ENCODE peak calls at places on chromosomes 3 and 15, in eight cellular contexts. U, M, K, F, N, S, X and Z are unnamed samples.

GRCh38 chr3:32440481-32441350 is 49.1 kb downstream of the CMTM7 start:
- DNase-seq in M (no peak), N (peak), X (no peak), S (peak), U (no peak), K (no peak), F (no peak), Z (no peak)

GRCh38 chr3:195105389-195105788 is 165.6 kb downstream of the XXYLT1 start:
- DNase-seq in M (no peak), U (no peak), K (no peak), N (peak), F (no peak), X (no peak), S (peak), Z (no peak)

GRCh38 chr3:197002701-197003454 is 26.7 kb downstream of the MELTF start:
- DNase-seq in K (no peak), N (peak), S (peak), U (peak), M (peak), F (peak), X (peak), Z (no peak)

GRCh38 chr15:74262635-74263034 is 26.5 kb downstream of the CCDC33 start:
- DNase-seq in U (no peak), F (no peak), S (no peak), M (no peak), N (no peak), K (no peak), X (no peak), Z (no peak)

GRCh38 chr3:4417449-4417848 is 49.6 kb downstream of the SUMF1 start:
- DNase-seq in U (peak), K (no peak), S (peak), F (no peak), X (no peak), M (no peak), N (peak), Z (peak)

GRCh38 chr3:135929670-135930069 is 35.9 kb upstream of the PPP2R3A start:
- DNase-seq in K (no peak), U (peak), X (no peak), F (no peak), S (no peak), N (peak), M (no peak), Z (peak)

GRCh38 chr3:37384117-37384516 is 209.7 kb upstream of the LRRFIP2 start:
- DNase-seq in S (no peak), M (no peak), F (no peak), K (no peak), U (no peak), N (no peak), X (no peak), Z (no peak)

GRCh38 chr3:63351159-63352007 is 73.3 kb downstream of the SYNPR start:
- DNase-seq in X (peak), U (peak), S (peak), M (peak), F (no peak), K (peak), N (peak), Z (peak)

GRCh38 chr3:125052671-125053303 is 3.0 kb downstream of the HEG1 start:
- DNase-seq in U (peak), N (peak), S (peak), X (peak), M (peak), K (no peak), F (no peak), Z (peak)

GRCh38 chr3:107377151-107377550 is at the start of gene CCDC54:
- DNase-seq in M (no peak), N (no peak), X (no peak), K (no peak), S (no peak), F (no peak), U (peak), Z (no peak)

GRCh38 chr3:129608087-129608935 is 1.8 kb upstream of the PLXND1 start:
- DNase-seq in F (no peak), U (peak), K (peak), N (peak), X (no peak), M (no peak), S (no peak), Z (no peak)

GRCh38 chr3:181698263-181698944 is 13.3 kb upstream of the SOX2 start:
- DNase-seq in M (no peak), K (peak), X (no peak), S (peak), N (no peak), U (peak), F (no peak), Z (no peak)

GRCh38 chr3:154113609-154114008 is 7.6 kb upstream of the ARHGEF26 start:
- DNase-seq in X (no peak), S (no peak), N (no peak), M (no peak), F (no peak), U (no peak), K (no peak), Z (no peak)

GRCh38 chr15:63601026-63601726 is 4.0 kb downstream of the FBXL22 start:
- DNase-seq in U (no peak), S (no peak), N (peak), M (peak), K (no peak), X (peak), F (no peak), Z (no peak)

GRCh38 chr3:42081814-42082473 is 9.2 kb upstream of the TRAK1 start:
- DNase-seq in F (no peak), N (no peak), U (no peak), S (no peak), X (no peak), M (no peak), K (no peak), Z (no peak)

GRCh38 chr3:176931991-176932390 is 265.3 kb downstream of the TBL1XR1 start:
- DNase-seq in M (no peak), U (no peak), F (no peak), K (no peak), N (no peak), X (no peak), S (no peak), Z (no peak)

GRCh38 chr3:197406266-197406665 is 107.9 kb upstream of the DLG1 start:
- DNase-seq in M (no peak), S (no peak), X (no peak), U (no peak), K (no peak), N (no peak), F (no peak), Z (peak)

GRCh38 chr3:195208631-195209030 is 62.3 kb downstream of the XXYLT1 start:
- DNase-seq in S (no peak), X (no peak), K (no peak), N (no peak), M (no peak), F (no peak), U (no peak), Z (no peak)

GRCh38 chr15:89105147-89105546 is 16.9 kb downstream of the ABHD2 start:
- DNase-seq in X (no peak), K (no peak), U (peak), S (peak), N (peak), M (no peak), F (no peak), Z (peak)

GRCh38 chr15:94185547-94186236 is 45.7 kb upstream of the MCTP2 start:
- DNase-seq in S (peak), M (no peak), F (no peak), K (no peak), X (no peak), U (no peak), N (no peak), Z (no peak)

GRCh38 chr3:52838561-52839267 is 3.9 kb upstream of the MUSTN1 start:
- DNase-seq in K (no peak), S (no peak), F (no peak), U (no peak), M (no peak), X (peak), N (no peak), Z (no peak)

GRCh38 chr3:184562875-184563568 is 1.4 kb downstream of the EPHB3 start:
- DNase-seq in K (no peak), N (no peak), S (no peak), U (no peak), M (no peak), X (no peak), F (no peak), Z (no peak)

GRCh38 chr3:48897401-48898376 is 993 bp downstream of the SLC25A20 start:
- DNase-seq in M (peak), S (peak), X (no peak), U (no peak), F (no peak), N (no peak), K (peak), Z (no peak)